ENCODE peak calls at places on chromosomes 12 and 14, in ten cellular contexts. S is fibroblast of mammary gland, C is tibial artery, R is esophagus squamous epithelium, B is mammary epithelial cell, D is fibroblast of villous mesenchyme, J is GM12864, M is upper lobe of right lung, I is AG04450, W is lower lobe of right lung. T is an unnamed sample.

GRCh38 chr12:7433276-7433822 is 10.6 kb downstream of the CD163L1 start:
- DNase-seq in M (no peak), R (no peak), W (no peak), D (peak; percentile 82), J (no peak), B (peak; percentile 59), S (peak; percentile 77), I (peak; percentile 30), C (no peak), T (no peak)

GRCh38 chr12:122079038-122079531 is 529 bp downstream of the MLXIP start:
- DNase-seq in J (no peak), S (no peak), W (peak; percentile 67), R (no peak), D (peak; percentile 37), C (peak; percentile 68), B (peak; percentile 28), I (no peak), M (peak; percentile 78), T (peak; percentile 28)

GRCh38 chr12:88142610-88142991 is 494 bp downstream of the TMTC3 start:
- DNase-seq in I (no peak), R (no peak), D (no peak), M (peak; percentile 67), C (no peak), J (no peak), B (peak; percentile 58), W (peak; percentile 57), S (no peak), T (no peak)

GRCh38 chr12:38138225-38139221 is 178.1 kb upstream of the ALG10B start:
- DNase-seq in R (no peak), I (peak; percentile 27), C (no peak), D (peak; percentile 56), B (peak; percentile 64), S (peak; percentile 71), M (peak; percentile 77), W (no peak), J (peak; percentile 18), T (peak; percentile 74)

GRCh38 chr14:50410016-50410530 is 13.4 kb upstream of the CDKL1 start:
- DNase-seq in S (no peak), R (no peak), B (no peak), C (no peak), J (no peak), W (no peak), I (no peak), M (no peak), D (peak; percentile 25), T (no peak)

GRCh38 chr12:6953417-6954315 is 2.5 kb downstream of the PTPN6 start:
- DNase-seq in B (no peak), I (no peak), D (peak; percentile 22), C (no peak), M (peak; percentile 77), J (peak; percentile 92), R (no peak), W (peak; percentile 83), S (no peak), T (peak; percentile 96)

GRCh38 chr14:75182820-75183219 is 6.4 kb upstream of the TMED10 start:
- DNase-seq in C (no peak), S (peak; percentile 61), B (peak; percentile 35), J (no peak), M (no peak), R (no peak), I (peak; percentile 39), D (peak; percentile 86), W (no peak), T (no peak)

GRCh38 chr12:51907083-51907863 is at the start of gene ACVRL1:
- DNase-seq in W (peak; percentile 49), C (peak; percentile 64), B (no peak), I (no peak), J (no peak), S (no peak), D (no peak), R (no peak), M (no peak), T (no peak)

GRCh38 chr14:96362071-96362964 is 823 bp downstream of the ATG2B start:
- DNase-seq in R (no peak), I (no peak), B (peak; percentile 63), J (peak; percentile 53), D (peak; percentile 64), M (no peak), C (peak; percentile 72), W (no peak), S (peak; percentile 52), T (peak; percentile 83)

GRCh38 chr14:49892301-49892635 is 614 bp upstream of the ARF6 start:
- DNase-seq in D (peak; percentile 90), J (peak; percentile 79), M (no peak), C (no peak), S (peak; percentile 90), B (peak; percentile 70), R (no peak), W (no peak), I (peak; percentile 57), T (peak; percentile 92)

GRCh38 chr12:6647083-6647604 is at the start of gene ACRBP:
- DNase-seq in B (no peak), W (peak; percentile 89), S (peak; percentile 60), M (peak; percentile 87), J (no peak), R (no peak), I (no peak), C (peak; percentile 90), D (peak; percentile 57), T (peak; percentile 62)

GRCh38 chr12:2170376-2170775 is 117.6 kb downstream of the CACNA1C start:
- DNase-seq in J (no peak), I (no peak), S (peak; percentile 96), C (no peak), D (peak; percentile 49), W (no peak), B (peak; percentile 30), M (no peak), R (no peak), T (no peak)

GRCh38 chr12:75854681-75855309 is 176.8 kb downstream of the PHLDA1 start:
- DNase-seq in W (no peak), R (no peak), S (peak; percentile 90), J (no peak), M (no peak), D (no peak), C (no peak), B (no peak), I (no peak), T (no peak)
- TF ChIP-seq CTCF in W (no peak), R (no peak), S (no peak), J (no peak), M (no peak), D (no peak), C (no peak), B (no peak), I (no peak), T (no peak)

GRCh38 chr12:58285551-58285950 is 344.2 kb downstream of the ATP23 start:
- DNase-seq in R (no peak), D (no peak), C (no peak), B (no peak), W (no peak), I (no peak), S (no peak), M (no peak), J (no peak), T (no peak)
- H3K4me3 ChIP-seq in R (no peak overlapping the region), D (no peak overlapping the region), C (no peak overlapping the region), B (no peak overlapping the region), W (no peak overlapping the region), I (no peak overlapping the region), S (no peak overlapping the region), M (no peak overlapping the region), J (no peak overlapping the region), T (no peak overlapping the region)

DNA sequence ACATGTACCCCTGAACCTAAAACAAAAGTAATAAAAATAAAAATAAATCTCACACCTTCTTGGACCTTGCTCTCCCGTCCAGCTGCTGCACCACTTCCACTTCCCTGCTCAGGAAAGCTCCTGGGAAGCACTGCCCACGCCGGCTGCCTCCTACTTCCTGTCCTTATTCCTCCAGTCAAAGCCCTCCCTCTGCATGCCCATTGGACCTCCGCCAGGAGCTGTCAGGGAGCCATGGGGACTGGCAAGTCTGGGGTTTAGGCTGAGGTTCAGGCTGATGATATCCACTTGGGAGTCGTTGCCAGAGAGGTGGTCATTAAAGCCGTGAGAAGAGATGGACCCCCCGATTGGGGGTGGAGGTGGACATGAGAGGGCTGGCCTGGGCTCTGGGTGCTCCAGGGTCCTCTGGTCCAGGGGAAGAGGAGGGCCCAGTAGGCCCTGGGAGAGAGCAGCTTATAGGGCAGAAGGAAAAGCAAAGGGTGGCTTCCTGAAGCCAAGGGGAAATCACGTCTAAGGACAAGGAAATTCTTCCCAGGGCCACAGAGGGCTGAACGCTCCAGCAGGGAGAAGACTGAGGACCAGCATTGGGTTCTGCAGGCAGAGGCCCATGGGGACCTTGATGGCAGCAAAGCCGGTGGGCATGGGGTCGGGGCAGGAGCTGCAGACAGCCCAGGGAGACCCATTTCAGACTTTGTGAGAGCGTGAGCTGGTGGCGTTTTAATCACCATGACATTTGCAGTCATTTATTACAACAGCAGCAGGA is 78.7 kb downstream of the FZD10 start:
- DNase-seq in J (no peak), M (no peak), I (no peak), B (no peak), D (no peak), S (no peak), C (no peak), W (no peak), R (no peak), T (no peak)
- TF ChIP-seq CTCF in J (no peak), M (no peak), I (no peak), B (no peak), D (no peak), S (no peak), C (no peak), W (no peak), R (no peak), T (no peak)

GRCh38 chr12:98515368-98516183 is at the start of gene TMPO:
- DNase-seq in B (peak; percentile 96), S (peak; percentile 85), M (peak; percentile 97), D (peak; percentile 91), C (peak; percentile 96), I (peak; percentile 66), J (peak; percentile 87), R (peak; percentile 52), W (peak; percentile 93), T (peak; percentile 97)

GRCh38 chr12:98514984-98515367 is 414 bp upstream of the TMPO start:
- DNase-seq in W (no peak), D (no peak), S (no peak), B (no peak), C (no peak), R (no peak), J (no peak), I (no peak), M (no peak), T (no peak)

GRCh38 chr12:98516184-98516873 is 939 bp downstream of the TMPO start:
- DNase-seq in I (peak; percentile 59), J (peak; percentile 91), R (peak; percentile 15), W (peak; percentile 69), C (peak; percentile 81), B (peak; percentile 78), M (peak; percentile 79), S (peak; percentile 85), D (peak; percentile 86), T (peak; percentile 97)

GRCh38 chr12:98513379-98514318 is 1.7 kb upstream of the TMPO start:
- DNase-seq in R (no peak), M (no peak), J (no peak), C (no peak), I (no peak), D (no peak), B (no peak), W (no peak), S (no peak), T (peak; percentile 51)

DNA sequence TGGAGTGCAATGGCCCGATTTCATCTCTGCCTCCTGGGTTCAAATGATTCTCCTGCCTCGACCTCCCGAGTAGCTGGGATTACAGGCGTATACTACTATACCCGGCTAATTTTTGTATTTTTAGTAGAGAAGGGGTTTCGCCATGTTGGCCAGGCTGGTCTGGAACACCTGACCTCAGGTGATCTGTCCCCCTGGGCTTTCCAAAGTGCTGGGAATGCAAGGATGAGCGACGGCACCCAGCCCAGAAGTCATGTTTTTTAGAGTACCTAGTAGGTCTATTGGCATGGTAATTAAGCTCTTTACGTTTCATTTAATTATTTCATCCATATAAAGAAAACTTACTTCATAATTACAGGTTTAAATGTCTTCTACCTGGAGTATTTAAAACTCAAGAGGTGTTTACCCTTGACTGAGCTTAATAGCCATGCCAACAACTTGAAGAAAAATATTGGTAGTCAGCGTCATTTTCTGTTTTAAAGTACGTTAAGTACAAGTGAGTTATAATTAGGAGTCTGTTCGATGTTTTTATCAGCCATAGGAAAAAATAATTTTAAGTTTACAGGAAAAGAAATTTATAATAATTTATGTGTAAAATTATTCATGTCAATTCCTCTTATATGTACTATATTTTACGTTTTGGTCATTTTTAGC is 4.0 kb downstream of the TMPO start:
- DNase-seq in D (no peak), W (no peak), B (no peak), R (no peak), I (no peak), M (no peak), C (no peak), S (no peak), J (no peak), T (no peak)
- H3K4me3 ChIP-seq in D (no peak overlapping the region), W (no peak overlapping the region), B (no peak overlapping the region), R (no peak overlapping the region), I (no peak overlapping the region), M (no peak overlapping the region), C (no peak overlapping the region), S (no peak overlapping the region), J (peak overlapping the region; percentile 79), T (peak overlapping the region; percentile 99)